ENCODE peak calls at places on chromosomes 2 and 18, in four cellular contexts. One of them, this sample, is unnamed. For H3K4me1, the result is how much of the 10 kb centered on the place peaks cover.

GRCh38 chr2:8505311-8505920 is 176.4 kb upstream of the ID2 start:
- DNase-seq in tibial artery: no peak
- DNase-seq in suprapubic skin: no peak
- DNase-seq in Panc1: no peak
- DNase-seq in this sample: no peak

GRCh38 chr2:178136321-178137025 is 24.2 kb downstream of the RBM45 start:
- DNase-seq in tibial artery: no peak
- DNase-seq in suprapubic skin: no peak
- DNase-seq in Panc1: no peak
- DNase-seq in this sample: no peak

GRCh38 chr2:236352761-236353593 is 88.8 kb upstream of the ASB18 start:
- DNase-seq in tibial artery: no peak
- DNase-seq in suprapubic skin: no peak
- DNase-seq in Panc1: peak
- DNase-seq in this sample: peak

GRCh38 chr2:147945660-147946059 is 74.9 kb downstream of the ORC4 start:
- DNase-seq in tibial artery: no peak
- DNase-seq in suprapubic skin: no peak
- DNase-seq in Panc1: no peak
- DNase-seq in this sample: no peak

GRCh38 chr2:137007905-137008399 is 242.6 kb downstream of the THSD7B start:
- DNase-seq in tibial artery: no peak
- DNase-seq in suprapubic skin: no peak
- DNase-seq in Panc1: no peak
- DNase-seq in this sample: no peak

GRCh38 chr2:99974275-99974674 is 168.1 kb downstream of the AFF3 start:
- DNase-seq in tibial artery: no peak
- DNase-seq in suprapubic skin: no peak
- DNase-seq in Panc1: no peak
- DNase-seq in this sample: no peak

GRCh38 chr2:207423886-207424285 is 105.9 kb upstream of the CREB1 start:
- DNase-seq in tibial artery: no peak
- DNase-seq in suprapubic skin: no peak
- DNase-seq in Panc1: no peak
- DNase-seq in this sample: no peak

GRCh38 chr18:5951515-5952081 is 56.3 kb upstream of the TMEM200C start:
- DNase-seq in tibial artery: no peak
- DNase-seq in suprapubic skin: no peak
- DNase-seq in Panc1: no peak
- DNase-seq in this sample: no peak

GRCh38 chr2:207318071-207318683 is 152.4 kb upstream of the KLF7 start:
- DNase-seq in tibial artery: no peak
- DNase-seq in suprapubic skin: no peak
- DNase-seq in Panc1: no peak
- DNase-seq in this sample: no peak

GRCh38 chr18:59861963-59862819 is 37.6 kb upstream of the PMAIP1 start:
- DNase-seq in tibial artery: no peak
- DNase-seq in suprapubic skin: no peak
- DNase-seq in Panc1: no peak
- DNase-seq in this sample: no peak

GRCh38 chr2:20448246-20449046 is 1.6 kb downstream of the RHOB start:
- DNase-seq in tibial artery: peak
- DNase-seq in suprapubic skin: peak
- DNase-seq in Panc1: no peak
- DNase-seq in this sample: peak

GRCh38 chr2:231931481-231931915 is 5.3 kb upstream of the NPPC start:
- DNase-seq in tibial artery: no peak
- DNase-seq in suprapubic skin: peak
- DNase-seq in Panc1: no peak
- DNase-seq in this sample: no peak

GRCh38 chr18:48607049-48607984 is 68.5 kb downstream of the CTIF start:
- DNase-seq in tibial artery: peak
- DNase-seq in suprapubic skin: no peak
- DNase-seq in Panc1: no peak
- DNase-seq in this sample: peak

GRCh38 chr18:59049726-59050660 is 89.7 kb upstream of the SEC11C start:
- DNase-seq in tibial artery: no peak
- DNase-seq in suprapubic skin: no peak
- DNase-seq in Panc1: no peak
- DNase-seq in this sample: no peak

GRCh38 chr2:16851131-16851530 is 185.5 kb upstream of the CYRIA start:
- DNase-seq in tibial artery: no peak
- DNase-seq in suprapubic skin: no peak
- DNase-seq in Panc1: no peak
- DNase-seq in this sample: no peak

GRCh38 chr2:207254526-207255464 is 89.0 kb upstream of the KLF7 start:
- DNase-seq in tibial artery: no peak
- DNase-seq in suprapubic skin: no peak
- DNase-seq in Panc1: no peak
- DNase-seq in this sample: no peak

GRCh38 chr2:69961496-69961895 is at the start of gene ASPRV1:
- DNase-seq in tibial artery: no peak
- DNase-seq in suprapubic skin: no peak
- DNase-seq in Panc1: no peak
- DNase-seq in this sample: no peak

GRCh38 chr2:179129574-179130238 is 79.8 kb upstream of the CCDC141 start:
- DNase-seq in tibial artery: no peak
- DNase-seq in suprapubic skin: no peak
- DNase-seq in Panc1: peak
- DNase-seq in this sample: no peak

GRCh38 chr2:64404002-64404731 is 49.8 kb upstream of the LGALSL start:
- DNase-seq in tibial artery: peak
- DNase-seq in suprapubic skin: peak
- DNase-seq in Panc1: no peak
- DNase-seq in this sample: peak

GRCh38 chr2:74425523-74425922 is 4.0 kb downstream of the WDR54 start:
- DNase-seq in tibial artery: no peak
- DNase-seq in suprapubic skin: peak
- DNase-seq in Panc1: no peak
- DNase-seq in this sample: no peak

GRCh38 chr2:45696708-45697107 is 45.2 kb downstream of the PRKCE start:
- DNase-seq in tibial artery: no peak
- DNase-seq in suprapubic skin: no peak
- DNase-seq in Panc1: no peak
- DNase-seq in this sample: no peak

GRCh38 chr2:75892490-75892889 is 181.8 kb upstream of the GCFC2 start:
- DNase-seq in tibial artery: no peak
- DNase-seq in suprapubic skin: no peak
- DNase-seq in Panc1: no peak
- DNase-seq in this sample: no peak

GRCh38 chr18:33201509-33201926 is 239.0 kb downstream of the CCDC178 start:
- DNase-seq in tibial artery: no peak
- DNase-seq in suprapubic skin: no peak
- DNase-seq in Panc1: no peak
- DNase-seq in this sample: peak

GRCh38 chr2:154447727-154448418 is 250.6 kb upstream of the KCNJ3 start:
- DNase-seq in tibial artery: no peak
- DNase-seq in suprapubic skin: no peak
- DNase-seq in Panc1: no peak
- DNase-seq in this sample: no peak

GRCh38 chr2:24009680-24010476 is at the start of gene MFSD2B:
- DNase-seq in tibial artery: no peak
- DNase-seq in suprapubic skin: no peak
- DNase-seq in Panc1: no peak
- DNase-seq in this sample: no peak

GRCh38 chr2:24009367-24009679 is 562 bp upstream of the MFSD2B start:
- DNase-seq in tibial artery: no peak
- DNase-seq in suprapubic skin: no peak
- DNase-seq in Panc1: no peak
- DNase-seq in this sample: no peak

GRCh38 chr2:24011278-24012104 is 1.6 kb downstream of the MFSD2B start:
- DNase-seq in tibial artery: no peak
- DNase-seq in suprapubic skin: no peak
- DNase-seq in Panc1: no peak
- DNase-seq in this sample: no peak

GRCh38 chr2:24008672-24009366 is 1.1 kb upstream of the MFSD2B start:
- DNase-seq in tibial artery: no peak
- DNase-seq in suprapubic skin: no peak
- DNase-seq in Panc1: no peak
- DNase-seq in this sample: no peak

GRCh38 chr2:24010477-24011277 is 792 bp downstream of the MFSD2B start:
- DNase-seq in tibial artery: no peak
- DNase-seq in suprapubic skin: no peak
- DNase-seq in Panc1: no peak
- DNase-seq in this sample: no peak
- H3K4me3 ChIP-seq in tibial artery: no peak
- H3K4me3 ChIP-seq in suprapubic skin: peak
- H3K4me3 ChIP-seq in Panc1: no peak
- H3K4me3 ChIP-seq in this sample: no peak

DNA sequence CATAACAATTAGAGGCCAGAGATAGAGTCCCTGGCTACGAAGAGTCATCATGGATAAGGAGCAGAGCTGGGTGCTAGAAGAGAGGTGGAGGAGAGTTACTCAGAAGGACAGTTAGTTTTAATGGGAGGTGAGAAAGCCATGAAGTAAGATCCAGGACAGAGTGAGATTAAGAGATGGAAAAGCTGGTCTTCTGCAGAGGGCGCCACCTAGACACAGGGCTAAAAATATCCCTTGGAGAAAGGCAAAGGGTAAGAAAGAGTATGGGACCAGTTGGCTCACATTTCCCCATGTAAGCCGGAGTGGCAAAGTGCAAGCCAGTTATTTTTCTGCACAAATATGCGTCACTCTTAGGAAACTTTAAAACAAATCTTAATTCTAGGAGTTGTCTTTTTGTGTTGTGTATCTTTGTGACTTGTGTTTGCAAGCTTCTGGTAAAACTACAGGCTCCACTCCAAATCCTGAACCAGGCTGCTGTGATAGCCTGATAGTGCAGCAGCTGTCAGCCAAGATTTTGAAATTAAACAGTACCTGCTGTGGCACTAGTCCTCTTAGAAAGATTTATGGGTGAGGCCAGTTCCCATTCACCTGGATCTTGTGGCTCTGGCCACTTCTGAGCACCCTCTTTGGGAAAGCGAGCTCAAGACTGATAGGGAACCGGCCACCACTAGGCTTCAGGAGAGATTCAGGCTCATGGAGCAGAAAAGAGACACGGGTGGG is 204.2 kb downstream of the TPGS2 start:
- DNase-seq in tibial artery: no peak
- DNase-seq in suprapubic skin: no peak
- DNase-seq in Panc1: no peak
- DNase-seq in this sample: no peak
- TF ChIP-seq CTCF in tibial artery: no peak
- TF ChIP-seq CTCF in suprapubic skin: no peak
- TF ChIP-seq CTCF in Panc1: peak
- TF ChIP-seq CTCF in this sample: no peak

DNA sequence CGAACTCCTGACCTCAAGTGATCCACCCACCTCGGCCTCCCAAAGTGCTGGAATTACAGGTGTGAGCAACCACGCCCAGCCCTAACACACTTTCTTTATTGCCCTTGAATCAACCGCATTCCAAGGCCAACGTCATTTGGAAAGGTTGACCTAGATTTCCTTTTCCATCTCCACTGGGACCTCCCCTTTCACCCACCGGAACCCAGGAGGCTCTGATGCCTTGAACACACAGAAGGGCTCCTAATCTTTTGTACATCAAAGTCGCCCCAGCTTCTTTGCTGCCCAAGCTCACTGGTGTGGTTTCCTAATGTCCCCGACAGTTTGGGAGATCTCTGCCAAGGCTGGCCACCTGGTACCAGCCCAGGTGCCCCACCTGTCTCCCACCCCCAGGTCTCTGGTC is 46.2 kb upstream of the CAB39 start:
- DNase-seq in tibial artery: no peak
- DNase-seq in suprapubic skin: no peak
- DNase-seq in Panc1: no peak
- DNase-seq in this sample: no peak
- H3K4me1 ChIP-seq in tibial artery: under half
- H3K4me1 ChIP-seq in suprapubic skin: under half
- H3K4me1 ChIP-seq in Panc1: under half
- H3K4me1 ChIP-seq in this sample: under half

GRCh38 chr2:40652155-40652554 is 200.3 kb upstream of the SLC8A1 start:
- DNase-seq in tibial artery: no peak
- DNase-seq in suprapubic skin: no peak
- DNase-seq in Panc1: no peak
- DNase-seq in this sample: no peak
- H3K4me3 ChIP-seq in tibial artery: no peak
- H3K4me3 ChIP-seq in suprapubic skin: no peak
- H3K4me3 ChIP-seq in Panc1: no peak
- H3K4me3 ChIP-seq in this sample: no peak

GRCh38 chr2:129604560-129604959 is 374.9 kb upstream of the RAB6C start:
- DNase-seq in tibial artery: no peak
- DNase-seq in suprapubic skin: no peak
- DNase-seq in Panc1: no peak
- DNase-seq in this sample: no peak
- TF ChIP-seq CTCF in tibial artery: no peak
- TF ChIP-seq CTCF in suprapubic skin: no peak
- TF ChIP-seq CTCF in Panc1: no peak
- TF ChIP-seq CTCF in this sample: no peak

DNA sequence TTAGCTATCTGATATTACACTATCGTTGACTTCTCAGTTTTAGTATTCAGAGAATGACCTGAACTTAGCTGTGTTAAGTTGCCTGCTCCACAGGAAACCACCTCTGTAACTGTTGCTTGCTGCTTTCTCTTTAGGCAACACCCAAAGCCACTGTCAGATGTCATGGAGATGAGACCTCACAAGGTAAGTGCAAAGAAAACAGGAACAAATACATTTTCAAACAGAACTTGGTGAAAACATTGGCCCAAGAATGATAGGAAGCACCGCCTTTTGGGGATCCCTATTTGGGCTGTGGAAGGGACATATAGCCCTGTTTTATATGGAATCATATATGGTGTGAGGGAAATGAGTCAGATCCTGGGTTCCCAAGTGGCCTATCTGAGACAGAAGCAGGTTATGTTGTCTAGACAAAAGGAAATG is 143.4 kb downstream of the UBE2E3 start:
- DNase-seq in tibial artery: no peak
- DNase-seq in suprapubic skin: no peak
- DNase-seq in Panc1: no peak
- DNase-seq in this sample: no peak
- H3K4me1 ChIP-seq in tibial artery: under half
- H3K4me1 ChIP-seq in suprapubic skin: under half
- H3K4me1 ChIP-seq in Panc1: under half
- H3K4me1 ChIP-seq in this sample: under half

DNA sequence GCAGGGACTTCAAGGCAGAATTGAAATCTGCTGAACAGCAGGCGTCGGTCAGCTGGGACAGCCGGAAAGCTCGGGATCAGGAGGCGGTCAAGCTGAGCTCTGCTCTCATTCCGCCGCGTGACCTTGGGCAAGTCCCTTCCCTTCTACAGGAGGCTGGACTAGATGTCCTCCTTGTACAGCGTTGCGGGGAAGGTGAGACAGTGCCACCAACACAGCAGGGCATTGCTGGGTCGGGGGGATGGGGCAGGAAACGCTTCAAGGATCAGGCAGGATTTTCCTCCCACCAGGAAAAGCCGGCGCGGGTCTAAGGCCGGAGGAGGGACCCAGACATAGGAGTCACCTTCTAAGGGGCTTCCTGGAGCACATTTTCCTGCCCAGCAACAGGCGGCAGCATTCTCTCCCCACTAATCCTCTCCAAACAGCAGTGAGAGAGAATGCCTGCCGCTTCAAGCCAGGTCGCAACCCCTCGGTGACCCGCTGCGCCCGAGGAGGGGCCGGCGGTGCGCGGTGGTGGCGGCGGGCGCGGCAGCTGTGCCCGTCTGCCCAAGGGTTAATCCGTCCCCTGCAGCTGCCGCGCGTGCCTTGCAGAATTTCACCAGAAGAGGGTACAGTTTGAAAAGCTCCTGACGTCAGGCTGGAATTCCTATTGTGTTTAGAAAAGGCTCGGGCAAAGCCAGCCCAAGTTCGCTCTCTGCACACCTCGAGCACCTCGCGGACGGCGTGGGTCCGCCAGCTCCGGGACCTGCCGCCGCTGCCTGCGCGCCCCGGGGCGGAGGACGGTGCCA is at the start of gene KCNF1:
- DNase-seq in tibial artery: no peak
- DNase-seq in suprapubic skin: no peak
- DNase-seq in Panc1: no peak
- DNase-seq in this sample: peak
- H3K4me3 ChIP-seq in tibial artery: no peak
- H3K4me3 ChIP-seq in suprapubic skin: peak
- H3K4me3 ChIP-seq in Panc1: peak
- H3K4me3 ChIP-seq in this sample: no peak